ENCODE peak calls at places on chromosomes 1 and 21, in four cellular contexts. M is heart right ventricle, L is nephron progenitor cell, O is neural progenitor cell. K is an unnamed sample.
A peak's percentile ranks its signal among the peaks of the same experiment; 100 is the strongest.

GRCh38 chr1:109277434-109278204 is 5.3 kb downstream of the PSRC1 start:
- DNase-seq in M (peak; percentile 78), L (peak; percentile 83), O (peak; percentile 82), K (peak; percentile 93)

GRCh38 chr21:42937960-42938580 is 12.6 kb upstream of the ERVH48-1 start:
- DNase-seq in M (no peak), L (no peak), O (no peak), K (no peak)

GRCh38 chr1:199590708-199591107 is 436.8 kb upstream of the NR5A2 start:
- DNase-seq in M (no peak), L (no peak), O (no peak), K (peak; percentile 7)

GRCh38 chr1:8244304-8244703 is 73.6 kb upstream of the SLC45A1 start:
- DNase-seq in M (no peak), L (no peak), O (no peak), K (no peak)

GRCh38 chr1:83929184-83929583 is 69.7 kb downstream of the TTLL7 start:
- DNase-seq in M (no peak), L (no peak), O (no peak), K (no peak)

GRCh38 chr21:41681336-41681801 is 85.5 kb downstream of the RIPK4 start:
- DNase-seq in M (no peak), L (no peak), O (no peak), K (no peak)

GRCh38 chr1:25564777-25565176 is 21.4 kb downstream of the LDLRAP1 start:
- DNase-seq in M (no peak), L (no peak), O (no peak), K (no peak)

GRCh38 chr21:17195965-17196364 is 316.9 kb upstream of the CXADR start:
- DNase-seq in M (no peak), L (no peak), O (no peak), K (no peak)

GRCh38 chr1:195054217-195054687 is 1554.0 kb downstream of the KCNT2 start:
- DNase-seq in M (no peak), L (no peak), O (no peak), K (no peak)

GRCh38 chr21:30719401-30719800 is 824 bp upstream of the KRTAP21-3 start:
- DNase-seq in M (no peak), L (no peak), O (no peak), K (no peak)

GRCh38 chr21:33202464-33203363 is 27.0 kb upstream of the IFNAR2 start:
- DNase-seq in M (no peak), L (no peak), O (no peak), K (no peak)

GRCh38 chr1:11790880-11791715 is 14.7 kb downstream of the MTHFR start:
- DNase-seq in M (peak; percentile 97), L (no peak), O (peak; percentile 1), K (no peak)

GRCh38 chr1:88956003-88956402 is 36.4 kb downstream of the KYAT3 start:
- DNase-seq in M (no peak), L (no peak), O (no peak), K (no peak)

GRCh38 chr1:100902365-100902764 is 6.5 kb downstream of the SLC30A7 start:
- DNase-seq in M (no peak), L (no peak), O (no peak), K (no peak)

GRCh38 chr21:42533963-42534355 is 20.3 kb downstream of the SLC37A1 start:
- DNase-seq in M (no peak), L (no peak), O (no peak), K (no peak)

GRCh38 chr21:28492127-28492526 is 500.6 kb downstream of the LTN1 start:
- DNase-seq in M (no peak), L (no peak), O (no peak), K (no peak)

GRCh38 chr1:19219451-19219850 is 9.4 kb upstream of the UBR4 start:
- DNase-seq in M (no peak), L (no peak), O (no peak), K (no peak)

GRCh38 chr1:95041491-95042165 is 31.1 kb downstream of the ALG14 start:
- DNase-seq in M (peak; percentile 76), L (peak; percentile 36), O (peak; percentile 39), K (peak; percentile 38)

GRCh38 chr21:29332461-29333354 is 34.0 kb downstream of the BACH1 start:
- DNase-seq in M (no peak), L (no peak), O (no peak), K (no peak)

GRCh38 chr1:14476170-14476955 is 122.1 kb upstream of the KAZN start:
- DNase-seq in M (no peak), L (no peak), O (no peak), K (no peak)

GRCh38 chr1:6170742-6171201 is 9.3 kb downstream of the CHD5 start:
- DNase-seq in M (no peak), L (no peak), O (no peak), K (no peak)

GRCh38 chr1:194717941-194718340 is 1531.5 kb upstream of the B3GALT2 start:
- DNase-seq in M (no peak), L (no peak), O (no peak), K (no peak)

GRCh38 chr1:55702064-55702463 is 486.9 kb upstream of the USP24 start:
- DNase-seq in M (no peak), L (no peak), O (no peak), K (peak; percentile 36)
- TF ChIP-seq CTCF in M (peak; percentile 40), L (peak; percentile 35), O (peak; percentile 65), K (peak; percentile 59)

GRCh38 chr1:161069731-161070270 is at the start of gene ARHGAP30:
- DNase-seq in M (peak; percentile 59), L (no peak), O (no peak), K (peak; percentile 96)
- TF ChIP-seq CTCF in M (no peak), L (no peak), O (no peak), K (no peak)

GRCh38 chr1:115714572-115715141 is 53.9 kb downstream of the CASQ2 start:
- DNase-seq in M (no peak), L (no peak), O (no peak), K (no peak)

GRCh38 chr1:115712911-115713609 is 55.5 kb downstream of the CASQ2 start:
- DNase-seq in M (no peak), L (no peak), O (no peak), K (no peak)

GRCh38 chr1:115713906-115714305 is 54.6 kb downstream of the CASQ2 start:
- DNase-seq in M (no peak), L (no peak), O (no peak), K (no peak)

GRCh38 chr1:115717541-115717940 is 51.0 kb downstream of the CASQ2 start:
- DNase-seq in M (peak; percentile 30), L (peak; percentile 57), O (peak; percentile 68), K (peak; percentile 31)

DNA sequence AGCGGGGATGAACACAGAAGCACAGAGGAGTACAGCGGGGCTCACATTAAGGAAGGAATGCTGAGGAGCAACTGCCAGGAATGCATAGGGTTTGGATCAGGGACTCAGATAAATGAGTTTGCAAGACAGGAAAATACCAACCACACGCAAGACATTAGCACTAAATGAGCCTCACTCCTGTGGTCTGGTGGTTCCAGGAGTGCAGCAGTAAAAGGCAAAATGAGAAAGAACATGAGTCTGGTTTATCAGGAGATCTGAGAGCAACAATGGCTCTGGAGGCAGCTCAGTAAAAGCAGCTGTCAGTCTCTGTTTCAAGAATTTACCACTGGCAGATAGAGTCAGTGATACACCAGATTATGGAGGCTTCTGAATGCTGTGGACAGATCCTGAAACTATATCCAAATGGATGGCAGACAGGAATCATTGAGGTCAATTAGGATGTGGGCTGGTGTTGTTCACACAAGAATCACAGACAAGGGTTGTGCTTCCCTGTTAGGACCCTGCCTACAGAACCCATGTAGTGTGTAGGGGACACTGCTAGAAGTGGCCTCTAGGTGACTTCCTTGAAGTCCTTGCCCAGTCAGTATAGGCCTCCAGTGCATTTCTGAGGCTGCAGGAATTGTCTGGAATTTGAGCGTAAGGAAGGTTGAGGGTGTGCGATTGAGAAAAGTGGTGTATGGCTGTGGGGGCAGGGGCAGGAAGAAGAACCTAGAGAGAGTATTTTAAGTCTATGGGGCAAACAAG is 50.3 kb downstream of the CASQ2 start:
- DNase-seq in M (no peak), L (no peak), O (no peak), K (no peak)
- TF ChIP-seq CTCF in M (no peak), L (no peak), O (no peak), K (no peak)

DNA sequence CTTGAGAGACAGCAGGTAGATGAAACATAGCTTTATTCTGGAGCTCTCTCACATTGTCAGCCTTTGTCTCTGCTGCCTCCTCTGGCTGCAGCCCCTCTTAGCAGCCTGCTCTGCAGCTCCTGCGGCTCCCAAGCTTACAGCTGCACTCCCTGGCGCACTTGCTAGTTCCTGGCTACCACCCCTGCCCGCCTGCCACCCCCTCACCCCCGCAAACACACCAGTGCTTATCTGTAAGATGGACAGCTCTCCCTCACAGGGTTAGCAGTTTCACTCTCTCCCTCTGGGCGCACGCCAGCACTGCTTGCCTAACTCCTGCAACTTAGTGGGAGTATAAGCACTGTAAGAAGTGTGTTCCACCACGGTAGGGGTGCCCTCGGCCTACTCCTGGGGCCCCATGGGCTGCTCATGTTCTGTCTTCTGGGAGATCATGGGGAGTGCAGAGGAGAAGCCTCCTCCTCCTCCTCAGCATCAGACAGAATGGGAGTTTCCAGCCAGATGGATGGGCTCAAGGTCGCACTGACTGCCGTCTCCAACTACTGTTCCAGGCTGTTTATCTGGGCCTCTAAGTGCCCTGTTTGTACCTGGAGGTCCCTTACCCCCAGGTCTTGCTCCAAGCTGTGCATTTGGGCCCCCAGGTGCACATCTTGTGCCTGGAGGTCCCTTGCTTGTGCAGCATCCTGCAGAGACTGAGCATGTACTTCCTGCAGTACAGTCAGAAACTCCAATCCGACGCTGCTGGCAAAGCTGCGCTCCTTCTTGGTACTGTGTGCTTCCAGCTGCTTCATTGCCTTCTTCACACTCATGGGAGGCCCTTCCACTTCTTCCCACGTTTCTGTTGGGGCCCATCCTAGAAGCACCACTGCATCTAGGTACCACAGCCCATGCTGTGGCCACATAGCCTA is 1388.1 kb downstream of the AMY1C start:
- DNase-seq in M (no peak), L (peak; percentile 59), O (peak; percentile 79), K (peak; percentile 17)
- TF ChIP-seq CTCF in M (no peak), L (peak; percentile 53), O (peak; percentile 59), K (peak; percentile 46)

DNA sequence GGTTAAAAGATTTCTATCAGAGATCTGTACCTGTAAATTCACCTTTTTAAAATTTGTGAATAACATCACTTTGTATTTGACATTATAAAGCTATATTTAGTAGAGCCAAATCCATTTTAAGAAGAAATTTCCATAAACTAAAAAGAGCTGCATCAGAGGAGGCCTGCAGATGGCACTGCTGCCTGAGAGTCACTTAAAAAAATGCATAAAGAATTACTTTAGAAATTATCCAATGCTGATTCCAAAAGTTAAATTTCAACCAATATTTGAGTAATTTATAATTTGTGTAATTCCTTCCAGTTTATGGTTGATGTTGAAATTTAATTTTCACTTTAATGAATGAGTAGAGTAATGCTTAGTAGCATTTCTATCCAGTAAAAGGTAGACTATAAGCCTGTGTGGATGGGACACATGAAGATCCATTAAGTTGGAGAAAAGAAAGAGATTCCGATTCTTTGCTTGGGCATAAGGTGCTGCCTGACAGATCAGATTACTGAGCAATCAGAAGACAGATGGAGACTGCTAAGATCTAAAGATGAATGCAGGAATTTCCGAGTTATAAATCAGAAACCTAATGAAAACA is 20.7 kb upstream of the RPE65 start:
- DNase-seq in M (no peak), L (no peak), O (no peak), K (no peak)
- TF ChIP-seq CTCF in M (peak; percentile 36), L (peak; percentile 44), O (peak; percentile 63), K (peak; percentile 39)

DNA sequence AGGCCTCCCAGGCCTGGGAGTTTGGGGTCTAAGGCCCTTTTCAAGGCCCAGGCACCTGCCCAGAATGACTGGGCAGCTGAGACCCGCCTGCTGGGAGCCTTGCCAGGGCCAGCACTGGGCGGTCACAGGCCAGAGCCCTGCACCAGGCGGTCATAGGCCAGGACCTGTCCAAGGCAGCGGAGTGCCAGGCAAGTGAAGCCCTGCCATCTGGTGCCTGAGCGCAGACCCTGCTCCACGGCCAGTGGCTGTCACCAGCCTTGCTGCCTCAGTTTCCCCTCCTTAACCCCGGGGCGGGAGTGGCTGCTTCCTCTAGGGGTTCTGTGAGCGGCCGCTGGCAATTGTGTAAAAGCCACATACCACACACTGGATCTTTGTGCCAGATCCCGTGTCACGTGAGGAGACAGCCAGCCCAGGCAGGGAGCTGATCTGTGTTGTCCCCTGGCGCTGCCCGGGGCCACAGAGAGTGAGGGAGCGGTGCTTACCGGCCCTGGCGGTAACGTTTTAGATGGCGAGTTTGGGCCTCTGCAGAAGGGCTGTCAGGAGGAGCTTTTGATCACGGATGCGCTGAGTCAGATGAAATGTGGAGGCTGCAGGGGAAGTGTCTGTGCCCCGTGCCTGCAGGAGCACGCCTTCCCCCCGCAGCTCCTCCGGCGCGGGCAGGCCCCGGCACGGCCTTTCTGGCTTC is 4.6 kb downstream of the COL18A1 start:
- DNase-seq in M (peak; percentile 54), L (no peak), O (no peak), K (no peak)
- TF ChIP-seq CTCF in M (no peak), L (no peak), O (no peak), K (no peak)